ENCODE peak calls at places on chromosomes 3 and 15, in six cellular contexts. One of them, this sample, is unnamed.

GRCh38 chr3:66475386-66476020 is 25.3 kb downstream of the LRIG1 start:
- DNase-seq in mammary epithelial cell: no peak
- DNase-seq in GM23338: no peak
- DNase-seq in fibroblast of lung: no peak
- DNase-seq in GM23248: no peak
- DNase-seq in SK-N-SH: no peak
- DNase-seq in this sample: no peak

GRCh38 chr15:38853608-38854007 is 289.0 kb upstream of the RASGRP1 start:
- DNase-seq in mammary epithelial cell: peak; percentile 24
- DNase-seq in GM23338: peak; percentile 80
- DNase-seq in fibroblast of lung: no peak
- DNase-seq in GM23248: peak; percentile 54
- DNase-seq in SK-N-SH: no peak
- DNase-seq in this sample: no peak

GRCh38 chr15:66911131-66911700 is 154.2 kb upstream of the SMAD3 start:
- DNase-seq in mammary epithelial cell: no peak
- DNase-seq in GM23338: no peak
- DNase-seq in fibroblast of lung: no peak
- DNase-seq in GM23248: no peak
- DNase-seq in SK-N-SH: no peak
- DNase-seq in this sample: no peak

GRCh38 chr3:152474585-152474984 is 205.9 kb downstream of the MBNL1 start:
- DNase-seq in mammary epithelial cell: peak; percentile 39
- DNase-seq in GM23338: peak; percentile 75
- DNase-seq in fibroblast of lung: peak; percentile 59
- DNase-seq in GM23248: peak; percentile 85
- DNase-seq in SK-N-SH: peak; percentile 15
- DNase-seq in this sample: peak; percentile 56

GRCh38 chr15:71496336-71496955 is 313.9 kb upstream of the NR2E3 start:
- DNase-seq in mammary epithelial cell: peak; percentile 47
- DNase-seq in GM23338: no peak
- DNase-seq in fibroblast of lung: peak; percentile 29
- DNase-seq in GM23248: peak; percentile 67
- DNase-seq in SK-N-SH: no peak
- DNase-seq in this sample: no peak

GRCh38 chr3:127741690-127742089 is 68.9 kb downstream of the ABTB1 start:
- DNase-seq in mammary epithelial cell: no peak
- DNase-seq in GM23338: no peak
- DNase-seq in fibroblast of lung: no peak
- DNase-seq in GM23248: no peak
- DNase-seq in SK-N-SH: no peak
- DNase-seq in this sample: no peak

GRCh38 chr15:71547066-71547465 is 263.3 kb upstream of the NR2E3 start:
- DNase-seq in mammary epithelial cell: no peak
- DNase-seq in GM23338: peak; percentile 32
- DNase-seq in fibroblast of lung: no peak
- DNase-seq in GM23248: no peak
- DNase-seq in SK-N-SH: no peak
- DNase-seq in this sample: no peak

GRCh38 chr3:27354588-27355203 is 14.5 kb downstream of the NEK10 start:
- DNase-seq in mammary epithelial cell: no peak
- DNase-seq in GM23338: peak; percentile 32
- DNase-seq in fibroblast of lung: no peak
- DNase-seq in GM23248: no peak
- DNase-seq in SK-N-SH: no peak
- DNase-seq in this sample: no peak

GRCh38 chr3:188229177-188229576 is 75.2 kb downstream of the LPP start:
- DNase-seq in mammary epithelial cell: no peak
- DNase-seq in GM23338: no peak
- DNase-seq in fibroblast of lung: no peak
- DNase-seq in GM23248: no peak
- DNase-seq in SK-N-SH: no peak
- DNase-seq in this sample: no peak

GRCh38 chr3:148173836-148174235 is 523.9 kb upstream of the AGTR1 start:
- DNase-seq in mammary epithelial cell: no peak
- DNase-seq in GM23338: no peak
- DNase-seq in fibroblast of lung: no peak
- DNase-seq in GM23248: no peak
- DNase-seq in SK-N-SH: no peak
- DNase-seq in this sample: no peak

GRCh38 chr3:160948273-160948672 is 156.9 kb downstream of the B3GALNT1 start:
- DNase-seq in mammary epithelial cell: no peak
- DNase-seq in GM23338: no peak
- DNase-seq in fibroblast of lung: no peak
- DNase-seq in GM23248: no peak
- DNase-seq in SK-N-SH: no peak
- DNase-seq in this sample: no peak

GRCh38 chr3:100386437-100387064 is 14.3 kb downstream of the TOMM70 start:
- DNase-seq in mammary epithelial cell: no peak
- DNase-seq in GM23338: no peak
- DNase-seq in fibroblast of lung: peak; percentile 22
- DNase-seq in GM23248: no peak
- DNase-seq in SK-N-SH: no peak
- DNase-seq in this sample: no peak

GRCh38 chr3:57060089-57060829 is at the start of gene SPATA12:
- DNase-seq in mammary epithelial cell: peak; percentile 98
- DNase-seq in GM23338: peak; percentile 92
- DNase-seq in fibroblast of lung: peak; percentile 94
- DNase-seq in GM23248: peak; percentile 96
- DNase-seq in SK-N-SH: peak; percentile 39
- DNase-seq in this sample: peak; percentile 97

GRCh38 chr3:63029921-63030320 is 154.7 kb upstream of the CADPS start:
- DNase-seq in mammary epithelial cell: no peak
- DNase-seq in GM23338: no peak
- DNase-seq in fibroblast of lung: peak; percentile 33
- DNase-seq in GM23248: no peak
- DNase-seq in SK-N-SH: no peak
- DNase-seq in this sample: no peak

GRCh38 chr3:168977696-168978374 is 685.7 kb downstream of the MECOM start:
- DNase-seq in mammary epithelial cell: no peak
- DNase-seq in GM23338: no peak
- DNase-seq in fibroblast of lung: peak; percentile 70
- DNase-seq in GM23248: peak; percentile 59
- DNase-seq in SK-N-SH: no peak
- DNase-seq in this sample: no peak

GRCh38 chr3:25428950-25429349 is 887 bp downstream of the RARB start:
- DNase-seq in mammary epithelial cell: no peak
- DNase-seq in GM23338: no peak
- DNase-seq in fibroblast of lung: peak; percentile 68
- DNase-seq in GM23248: no peak
- DNase-seq in SK-N-SH: no peak
- DNase-seq in this sample: no peak

DNA sequence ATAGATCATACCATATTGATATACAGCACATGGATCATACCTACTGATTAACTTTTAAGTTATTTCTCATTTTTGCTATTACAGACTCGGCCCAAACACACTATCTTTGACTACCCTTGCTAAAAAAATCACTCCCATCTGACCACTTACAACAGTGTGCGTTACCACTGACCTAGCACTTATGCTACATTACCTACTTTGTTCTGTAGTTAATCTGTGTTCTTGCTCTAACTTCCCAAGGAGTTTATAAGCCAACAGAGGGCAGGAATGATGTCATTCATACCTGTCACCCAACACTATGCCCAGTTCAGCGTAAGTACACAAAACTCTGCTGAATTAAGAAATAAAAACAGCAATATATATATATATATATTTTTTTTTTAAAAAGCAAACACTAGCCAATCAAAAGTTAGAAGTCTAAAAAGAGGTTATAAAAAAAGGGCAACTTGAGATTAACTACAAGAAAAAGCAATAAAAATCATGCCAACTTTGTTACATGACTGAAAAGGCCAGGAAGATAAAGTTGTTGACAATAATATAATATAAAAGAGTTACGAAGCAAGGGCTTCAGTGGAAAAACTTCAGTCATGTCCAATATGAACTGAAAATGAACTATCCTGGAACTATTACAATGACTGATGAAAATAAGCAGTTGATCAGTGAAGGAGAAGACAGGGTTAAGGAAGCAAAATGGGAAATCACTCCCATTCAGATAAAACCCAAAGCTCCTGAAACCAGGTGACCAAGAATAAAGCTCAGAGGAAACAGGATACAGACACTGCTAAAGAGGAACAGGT is 33.6 kb downstream of the EDC3 start:
- DNase-seq in mammary epithelial cell: no peak
- DNase-seq in GM23338: no peak
- DNase-seq in fibroblast of lung: no peak
- DNase-seq in GM23248: no peak
- DNase-seq in SK-N-SH: no peak
- DNase-seq in this sample: no peak
- H4K20me1 ChIP-seq in mammary epithelial cell: no peaks in the 10 kb centered on the region
- H4K20me1 ChIP-seq in GM23338: peaks cover 11% of the 10 kb centered on the region
- H4K20me1 ChIP-seq in fibroblast of lung: peaks cover 2% of the 10 kb centered on the region
- H4K20me1 ChIP-seq in GM23248: peaks cover 12% of the 10 kb centered on the region
- H4K20me1 ChIP-seq in SK-N-SH: peaks cover 22% of the 10 kb centered on the region
- H4K20me1 ChIP-seq in this sample: peaks cover 14% of the 10 kb centered on the region

GRCh38 chr3:192864943-192865342 is 52.7 kb downstream of the MB21D2 start:
- DNase-seq in mammary epithelial cell: no peak
- DNase-seq in GM23338: no peak
- DNase-seq in fibroblast of lung: no peak
- DNase-seq in GM23248: no peak
- DNase-seq in SK-N-SH: no peak
- DNase-seq in this sample: no peak

GRCh38 chr3:192858849-192859585 is 58.6 kb downstream of the MB21D2 start:
- DNase-seq in mammary epithelial cell: no peak
- DNase-seq in GM23338: no peak
- DNase-seq in fibroblast of lung: no peak
- DNase-seq in GM23248: no peak
- DNase-seq in SK-N-SH: no peak
- DNase-seq in this sample: no peak

GRCh38 chr3:192862408-192863385 is 55.0 kb downstream of the MB21D2 start:
- DNase-seq in mammary epithelial cell: no peak
- DNase-seq in GM23338: no peak
- DNase-seq in fibroblast of lung: no peak
- DNase-seq in GM23248: no peak
- DNase-seq in SK-N-SH: no peak
- DNase-seq in this sample: no peak

GRCh38 chr3:192860464-192860863 is 57.2 kb downstream of the MB21D2 start:
- DNase-seq in mammary epithelial cell: no peak
- DNase-seq in GM23338: no peak
- DNase-seq in fibroblast of lung: no peak
- DNase-seq in GM23248: no peak
- DNase-seq in SK-N-SH: no peak
- DNase-seq in this sample: no peak

DNA sequence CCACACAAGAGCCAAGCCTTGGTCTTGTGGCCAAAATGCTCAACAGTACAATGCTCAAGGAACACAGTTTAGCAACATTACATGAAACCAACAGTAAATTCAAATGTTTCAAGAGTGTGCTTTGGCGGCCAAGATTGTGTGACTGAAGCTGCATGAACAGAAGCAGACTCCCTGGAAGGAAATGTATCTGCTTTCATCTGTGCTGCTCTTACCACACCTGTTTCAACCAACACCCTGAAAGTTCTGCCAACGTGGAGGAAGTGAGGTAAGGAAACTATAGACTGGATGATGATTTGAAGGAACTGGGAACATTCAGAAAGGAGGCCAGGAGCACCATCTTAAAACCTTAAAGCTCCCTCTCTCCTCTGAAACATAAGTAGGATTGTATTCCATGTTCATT is 55.7 kb downstream of the MB21D2 start:
- DNase-seq in mammary epithelial cell: no peak
- DNase-seq in GM23338: no peak
- DNase-seq in fibroblast of lung: no peak
- DNase-seq in GM23248: no peak
- DNase-seq in SK-N-SH: no peak
- DNase-seq in this sample: no peak
- H4K20me1 ChIP-seq in mammary epithelial cell: no peaks in the 10 kb centered on the region
- H4K20me1 ChIP-seq in GM23338: peaks cover 36% of the 10 kb centered on the region
- H4K20me1 ChIP-seq in fibroblast of lung: no peaks in the 10 kb centered on the region
- H4K20me1 ChIP-seq in GM23248: no peaks in the 10 kb centered on the region
- H4K20me1 ChIP-seq in SK-N-SH: peaks cover 15% of the 10 kb centered on the region
- H4K20me1 ChIP-seq in this sample: peaks cover 23% of the 10 kb centered on the region

GRCh38 chr15:84791763-84792162 is 25.4 kb upstream of the ALPK3 start:
- DNase-seq in mammary epithelial cell: no peak
- DNase-seq in GM23338: no peak
- DNase-seq in fibroblast of lung: peak; percentile 25
- DNase-seq in GM23248: peak; percentile 25
- DNase-seq in SK-N-SH: no peak
- DNase-seq in this sample: no peak

GRCh38 chr15:84793431-84793830 is 23.7 kb upstream of the ALPK3 start:
- DNase-seq in mammary epithelial cell: no peak
- DNase-seq in GM23338: no peak
- DNase-seq in fibroblast of lung: no peak
- DNase-seq in GM23248: no peak
- DNase-seq in SK-N-SH: no peak
- DNase-seq in this sample: no peak

GRCh38 chr15:84790676-84791075 is 26.5 kb upstream of the ALPK3 start:
- DNase-seq in mammary epithelial cell: no peak
- DNase-seq in GM23338: no peak
- DNase-seq in fibroblast of lung: no peak
- DNase-seq in GM23248: no peak
- DNase-seq in SK-N-SH: no peak
- DNase-seq in this sample: no peak

GRCh38 chr15:84788500-84788899 is 28.7 kb upstream of the ALPK3 start:
- DNase-seq in mammary epithelial cell: no peak
- DNase-seq in GM23338: no peak
- DNase-seq in fibroblast of lung: no peak
- DNase-seq in GM23248: no peak
- DNase-seq in SK-N-SH: no peak
- DNase-seq in this sample: no peak

GRCh38 chr15:84789762-84790161 is 27.4 kb upstream of the ALPK3 start:
- DNase-seq in mammary epithelial cell: no peak
- DNase-seq in GM23338: no peak
- DNase-seq in fibroblast of lung: no peak
- DNase-seq in GM23248: no peak
- DNase-seq in SK-N-SH: no peak
- DNase-seq in this sample: no peak
- H4K20me1 ChIP-seq in mammary epithelial cell: no peaks in the 10 kb centered on the region
- H4K20me1 ChIP-seq in GM23338: peaks cover 27% of the 10 kb centered on the region
- H4K20me1 ChIP-seq in fibroblast of lung: no peaks in the 10 kb centered on the region
- H4K20me1 ChIP-seq in GM23248: no peaks in the 10 kb centered on the region
- H4K20me1 ChIP-seq in SK-N-SH: peaks cover 28% of the 10 kb centered on the region
- H4K20me1 ChIP-seq in this sample: peaks cover 13% of the 10 kb centered on the region

DNA sequence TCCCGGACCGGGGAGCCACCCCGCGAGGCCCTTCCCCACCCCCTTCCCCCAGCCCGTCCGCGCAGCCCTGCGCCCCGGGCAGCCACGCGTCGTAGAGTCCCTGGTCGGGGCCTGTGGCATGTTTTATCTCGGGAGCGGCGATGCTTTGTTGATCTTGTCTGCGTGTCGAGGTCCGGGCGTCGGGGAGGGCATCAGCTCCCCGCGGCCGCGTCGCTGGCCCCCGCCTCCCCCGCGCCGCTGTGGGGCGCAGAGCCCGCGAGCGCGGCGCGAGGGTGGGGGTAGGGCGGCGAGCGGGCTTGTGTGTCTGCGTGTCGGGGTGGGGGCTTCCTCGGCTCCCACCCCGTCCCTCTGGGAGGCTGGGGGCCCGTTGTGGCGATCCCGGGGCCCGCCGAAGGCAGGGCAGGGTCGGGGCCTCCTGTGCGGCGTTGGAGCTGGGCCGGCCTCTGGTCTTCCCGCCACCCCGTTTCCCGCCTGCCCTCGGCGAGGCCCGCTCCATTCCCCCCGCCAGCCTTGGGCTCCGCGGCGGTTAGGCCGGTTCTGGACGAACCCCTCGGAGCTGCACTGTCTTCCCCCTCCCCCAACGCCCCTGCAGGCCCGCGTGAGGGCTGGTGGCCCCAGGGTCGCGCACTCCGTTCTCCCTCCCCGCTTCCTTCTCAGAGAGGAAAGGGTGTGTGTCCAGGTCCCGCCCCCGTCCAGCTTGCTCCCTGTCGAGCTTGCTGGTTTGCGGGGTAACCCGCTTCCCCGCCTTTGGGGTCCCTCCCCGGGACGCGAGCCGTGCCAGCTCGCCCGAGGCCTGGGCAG is 695 bp downstream of the GMPS start:
- DNase-seq in mammary epithelial cell: peak; percentile 66
- DNase-seq in GM23338: peak; percentile 60
- DNase-seq in fibroblast of lung: peak; percentile 4
- DNase-seq in GM23248: peak; percentile 72
- DNase-seq in SK-N-SH: peak; percentile 78
- DNase-seq in this sample: peak; percentile 73
- H4K20me1 ChIP-seq in mammary epithelial cell: peaks cover 1% of the 10 kb centered on the region
- H4K20me1 ChIP-seq in GM23338: peaks cover 16% of the 10 kb centered on the region
- H4K20me1 ChIP-seq in fibroblast of lung: no peaks in the 10 kb centered on the region
- H4K20me1 ChIP-seq in GM23248: no peaks in the 10 kb centered on the region
- H4K20me1 ChIP-seq in SK-N-SH: peaks cover 40% of the 10 kb centered on the region
- H4K20me1 ChIP-seq in this sample: peaks cover 42% of the 10 kb centered on the region